ENCODE peak calls at places on chromosomes 2 and 18, in five cellular contexts. E is suprapubic skin, X is esophagus squamous epithelium, R is tibial nerve, A is uterus. Y is an unnamed sample. For H3K9me3, the result is how much of the 10 kb centered on the place peaks cover.

GRCh38 chr18:64201781-64202180 is 52.9 kb upstream of the LINC00305 start:
- DNase-seq in E (no peak), X (no peak), R (no peak), A (no peak), Y (no peak)

GRCh38 chr18:45913276-45913675 is 53.9 kb downstream of the EPG5 start:
- DNase-seq in E (no peak), X (no peak), R (no peak), A (no peak), Y (no peak)

GRCh38 chr2:142234701-142235100 is 103.9 kb upstream of the LRP1B start:
- DNase-seq in E (no peak), X (no peak), R (no peak), A (no peak), Y (no peak)

GRCh38 chr2:145006957-145007672 is 487.2 kb upstream of the ZEB2 start:
- DNase-seq in E (peak), X (no peak), R (peak), A (peak), Y (no peak)

GRCh38 chr18:74013955-74014354 is 133.7 kb downstream of the FBXO15 start:
- DNase-seq in E (no peak), X (no peak), R (no peak), A (no peak), Y (no peak)

GRCh38 chr2:67871696-67872320 is 191.0 kb downstream of the C1D start:
- DNase-seq in E (no peak), X (no peak), R (no peak), A (peak), Y (no peak)

GRCh38 chr18:74715306-74715705 is 117.6 kb downstream of the ZNF407 start:
- DNase-seq in E (no peak), X (no peak), R (no peak), A (no peak), Y (no peak)

GRCh38 chr2:235612551-235612950 is 118.7 kb downstream of the AGAP1 start:
- DNase-seq in E (no peak), X (no peak), R (no peak), A (no peak), Y (no peak)

DNA sequence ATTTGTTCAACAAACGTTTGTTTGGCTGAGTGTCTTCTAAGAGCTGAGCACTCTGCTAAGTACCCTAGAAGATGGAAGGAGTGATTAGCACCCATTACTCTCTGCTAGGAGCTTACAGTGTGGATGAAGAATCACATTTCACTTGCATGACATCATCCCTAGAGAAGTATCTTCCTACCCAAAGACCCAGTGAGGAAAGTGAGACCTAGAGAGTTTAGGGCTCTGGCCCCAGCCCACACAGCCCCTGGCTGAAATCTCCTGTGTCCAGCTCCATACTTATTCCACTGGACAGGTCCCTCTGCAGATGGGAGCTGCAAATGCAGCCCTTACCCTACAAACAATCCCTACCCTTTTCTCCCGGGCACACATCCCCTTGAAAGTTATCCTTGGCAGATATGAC is 26.8 kb upstream of the EPAS1 start:
- DNase-seq in E (no peak), X (no peak), R (no peak), A (no peak), Y (no peak)
- H3K27ac ChIP-seq in E (no peak), X (peak), R (no peak), A (no peak), Y (no peak)

DNA sequence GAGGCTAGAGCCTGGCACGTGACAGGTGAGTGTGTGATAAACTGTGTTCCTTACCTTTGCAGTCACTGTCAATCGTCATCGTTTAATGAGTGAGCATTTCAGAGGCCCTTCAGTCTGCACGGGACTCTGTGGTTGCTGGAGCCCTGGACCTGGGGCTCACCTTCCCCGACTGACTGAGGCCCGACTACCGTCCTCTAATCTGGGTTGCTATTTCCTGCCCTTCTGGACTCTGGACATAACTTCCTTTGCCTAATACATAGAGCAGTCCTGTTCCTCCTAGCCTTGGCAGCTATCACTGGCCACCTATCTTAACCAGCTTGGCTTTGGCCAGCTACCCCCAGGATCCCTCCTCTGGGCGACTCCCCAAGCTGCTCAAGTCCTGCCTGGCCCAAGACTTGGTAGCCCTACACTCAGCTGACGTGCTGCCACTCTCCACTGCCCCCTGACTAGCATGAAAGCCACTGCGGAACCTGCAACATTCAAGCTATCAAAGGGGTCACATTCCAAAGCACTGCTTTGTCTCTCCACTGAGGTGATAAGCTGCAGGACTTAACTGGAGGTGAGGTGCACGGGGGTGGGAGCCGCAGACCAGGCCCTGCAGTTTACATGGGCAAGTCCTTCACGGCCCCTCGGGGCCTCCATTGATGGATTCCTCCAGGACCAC is 11.1 kb upstream of the RAB17 start:
- DNase-seq in E (no peak), X (no peak), R (no peak), A (no peak), Y (no peak)
- H3K9me3 ChIP-seq in E (under half), X (under half), R (under half), A (under half), Y (under half)

GRCh38 chr2:234352270-234352669 is 144.6 kb downstream of the ARL4C start:
- DNase-seq in E (no peak), X (no peak), R (no peak), A (no peak), Y (no peak)

GRCh38 chr2:234355052-234355720 is 141.7 kb downstream of the ARL4C start:
- DNase-seq in E (no peak), X (no peak), R (no peak), A (no peak), Y (no peak)

GRCh38 chr2:234357666-234358065 is 139.2 kb downstream of the ARL4C start:
- DNase-seq in E (no peak), X (no peak), R (no peak), A (no peak), Y (no peak)

GRCh38 chr2:234355798-234356365 is 141.0 kb downstream of the ARL4C start:
- DNase-seq in E (no peak), X (no peak), R (no peak), A (no peak), Y (no peak)
- H3K27ac ChIP-seq in E (no peak), X (no peak), R (no peak), A (no peak), Y (no peak)

GRCh38 chr2:239316562-239317465 is 84.0 kb downstream of the HDAC4 start:
- DNase-seq in E (peak), X (no peak), R (no peak), A (peak), Y (no peak)

GRCh38 chr2:239321596-239322413 is 79.0 kb downstream of the HDAC4 start:
- DNase-seq in E (peak), X (no peak), R (no peak), A (no peak), Y (peak)

GRCh38 chr2:239318091-239318725 is 82.6 kb downstream of the HDAC4 start:
- DNase-seq in E (peak), X (no peak), R (no peak), A (no peak), Y (no peak)

GRCh38 chr2:239319261-239319661 is 81.6 kb downstream of the HDAC4 start:
- DNase-seq in E (peak), X (no peak), R (no peak), A (peak), Y (no peak)

GRCh38 chr2:239318790-239319189 is 82.0 kb downstream of the HDAC4 start:
- DNase-seq in E (peak), X (no peak), R (no peak), A (no peak), Y (no peak)
- H3K9me3 ChIP-seq in E (under half), X (under half), R (under half), A (under half), Y (under half)

Y was measured in CD4-positive, alpha-beta T cell.